ENCODE peak calls at places on chromosome 15, in seven cellular contexts. K, I, D, M, A, S and L are unnamed samples. For H3K27me3, the result is how much of the 10 kb centered on the place peaks cover.

GRCh38 chr15:92910451-92910850 is 10.3 kb downstream of the CHD2 start:
- DNase-seq in K (no peak), I (no peak), D (no peak), M (no peak), A (no peak), S (no peak), L (no peak)

GRCh38 chr15:91782221-91782620 is 71.3 kb upstream of the SLCO3A1 start:
- DNase-seq in K (no peak), I (no peak), D (no peak), M (no peak), A (no peak), S (no peak), L (no peak)

GRCh38 chr15:58611731-58612676 is 137.5 kb downstream of the ADAM10 start:
- DNase-seq in K (no peak), I (no peak), D (no peak), M (no peak), A (no peak), S (peak), L (no peak)

GRCh38 chr15:29787767-29788166 is 34.5 kb downstream of the TJP1 start:
- DNase-seq in K (no peak), I (no peak), D (no peak), M (no peak), A (no peak), S (no peak), L (no peak)

GRCh38 chr15:51841401-51842040 is 12.1 kb downstream of the TMOD3 start:
- DNase-seq in K (no peak), I (no peak), D (no peak), M (no peak), A (no peak), S (no peak), L (no peak)

GRCh38 chr15:97087337-97087736 is 756.8 kb downstream of the NR2F2 start:
- DNase-seq in K (no peak), I (no peak), D (no peak), M (no peak), A (no peak), S (no peak), L (no peak)

GRCh38 chr15:60358935-60359672 is 38.7 kb downstream of the ANXA2 start:
- DNase-seq in K (no peak), I (no peak), D (no peak), M (peak), A (no peak), S (peak), L (peak)

GRCh38 chr15:71043373-71043772 is 71.9 kb upstream of the THSD4 start:
- DNase-seq in K (no peak), I (no peak), D (no peak), M (peak), A (no peak), S (peak), L (no peak)

GRCh38 chr15:25087137-25087536 is 132.3 kb downstream of the SNRPN start:
- DNase-seq in K (no peak), I (no peak), D (no peak), M (no peak), A (no peak), S (no peak), L (no peak)

GRCh38 chr15:91706366-91707032 is 147.0 kb upstream of the SLCO3A1 start:
- DNase-seq in K (peak), I (peak), D (peak), M (peak), A (peak), S (peak), L (peak)

GRCh38 chr15:43440721-43441281 is 52.2 kb downstream of the TP53BP1 start:
- DNase-seq in K (peak), I (peak), D (no peak), M (peak), A (no peak), S (peak), L (peak)

GRCh38 chr15:78216276-78217229 is 17.8 kb downstream of the ACSBG1 start:
- DNase-seq in K (no peak), I (no peak), D (peak), M (peak), A (no peak), S (no peak), L (no peak)

GRCh38 chr15:35068861-35069260 is 16.2 kb downstream of the NANOGP8 start:
- DNase-seq in K (no peak), I (no peak), D (no peak), M (no peak), A (no peak), S (no peak), L (no peak)

GRCh38 chr15:23065836-23066235 is 26.5 kb upstream of the TUBGCP5 start:
- DNase-seq in K (no peak), I (no peak), D (no peak), M (no peak), A (no peak), S (no peak), L (no peak)

GRCh38 chr15:70182858-70183695 is 85.4 kb upstream of the TLE3 start:
- DNase-seq in K (no peak), I (no peak), D (no peak), M (no peak), A (no peak), S (no peak), L (no peak)

GRCh38 chr15:72375501-72375845 is 341 bp downstream of the HEXA start:
- DNase-seq in K (no peak), I (no peak), D (no peak), M (no peak), A (no peak), S (no peak), L (no peak)

GRCh38 chr15:28960979-28961378 is 75.2 kb downstream of the APBA2 start:
- DNase-seq in K (no peak), I (no peak), D (no peak), M (peak), A (no peak), S (peak), L (peak)

GRCh38 chr15:63186065-63186464 is 3.3 kb upstream of the RAB8B start:
- DNase-seq in K (no peak), I (no peak), D (no peak), M (peak), A (no peak), S (peak), L (peak)

GRCh38 chr15:66670698-66671580 is 31.1 kb upstream of the SMAD6 start:
- DNase-seq in K (no peak), I (no peak), D (no peak), M (no peak), A (no peak), S (no peak), L (no peak)

GRCh38 chr15:47196057-47196456 is 521.2 kb upstream of the SEMA6D start:
- DNase-seq in K (no peak), I (peak), D (peak), M (peak), A (peak), S (peak), L (peak)

GRCh38 chr15:70469651-70470555 is 293.5 kb downstream of the UACA start:
- DNase-seq in K (no peak), I (no peak), D (no peak), M (no peak), A (no peak), S (no peak), L (no peak)

GRCh38 chr15:41870689-41871081 is 23.2 kb downstream of the SPTBN5 start:
- DNase-seq in K (peak), I (no peak), D (no peak), M (no peak), A (peak), S (peak), L (no peak)

GRCh38 chr15:61075741-61076140 is 153.4 kb downstream of the RORA start:
- DNase-seq in K (no peak), I (no peak), D (no peak), M (no peak), A (no peak), S (no peak), L (no peak)

GRCh38 chr15:71806452-71806931 is 3.9 kb upstream of the NR2E3 start:
- DNase-seq in K (no peak), I (no peak), D (no peak), M (peak), A (peak), S (peak), L (peak)

GRCh38 chr15:28098766-28099554 is at the start of gene OCA2:
- DNase-seq in K (peak), I (peak), D (peak), M (peak), A (peak), S (peak), L (peak)

GRCh38 chr15:65338366-65338765 is 33.9 kb downstream of the RNU5B-1 start:
- DNase-seq in K (no peak), I (no peak), D (no peak), M (no peak), A (no peak), S (no peak), L (no peak)

GRCh38 chr15:68885070-68885469 is 45.3 kb upstream of the SPESP1 start:
- DNase-seq in K (no peak), I (no peak), D (no peak), M (peak), A (peak), S (peak), L (no peak)

GRCh38 chr15:63495343-63495742 is 9.1 kb upstream of the USP3 start:
- DNase-seq in K (no peak), I (no peak), D (no peak), M (no peak), A (no peak), S (no peak), L (no peak)

GRCh38 chr15:72796515-72797337 is 13.2 kb upstream of the ADPGK start:
- DNase-seq in K (peak), I (peak), D (peak), M (peak), A (peak), S (peak), L (peak)

GRCh38 chr15:29440541-29440940 is 170.9 kb upstream of the NSMCE3 start:
- DNase-seq in K (no peak), I (no peak), D (no peak), M (no peak), A (no peak), S (no peak), L (no peak)

GRCh38 chr15:48392356-48392755 is 61.1 kb downstream of the DUT start:
- DNase-seq in K (no peak), I (no peak), D (peak), M (peak), A (no peak), S (no peak), L (no peak)

GRCh38 chr15:60407406-60407805 is 9.6 kb upstream of the ANXA2 start:
- DNase-seq in K (no peak), I (no peak), D (no peak), M (peak), A (no peak), S (peak), L (peak)

GRCh38 chr15:78024141-78024567 is 53.4 kb downstream of the TBC1D2B start:
- DNase-seq in K (no peak), I (no peak), D (peak), M (peak), A (peak), S (peak), L (peak)

GRCh38 chr15:89132611-89133242 is 44.5 kb downstream of the ABHD2 start:
- DNase-seq in K (no peak), I (no peak), D (no peak), M (no peak), A (no peak), S (no peak), L (peak)

GRCh38 chr15:90686435-90687218 is 30.5 kb upstream of the BLM start:
- DNase-seq in K (no peak), I (no peak), D (no peak), M (no peak), A (no peak), S (peak), L (no peak)

GRCh38 chr15:33329457-33329856 is 18.7 kb downstream of the RYR3 start:
- DNase-seq in K (no peak), I (no peak), D (no peak), M (no peak), A (no peak), S (no peak), L (no peak)

GRCh38 chr15:33328105-33328504 is 17.3 kb downstream of the RYR3 start:
- DNase-seq in K (no peak), I (no peak), D (no peak), M (no peak), A (no peak), S (no peak), L (no peak)

GRCh38 chr15:33330931-33331330 is 20.2 kb downstream of the RYR3 start:
- DNase-seq in K (no peak), I (no peak), D (no peak), M (no peak), A (no peak), S (no peak), L (no peak)

GRCh38 chr15:33324609-33325008 is 13.8 kb downstream of the RYR3 start:
- DNase-seq in K (no peak), I (no peak), D (no peak), M (no peak), A (no peak), S (no peak), L (no peak)

GRCh38 chr15:33326908-33327307 is 16.1 kb downstream of the RYR3 start:
- DNase-seq in K (no peak), I (no peak), D (no peak), M (no peak), A (no peak), S (no peak), L (no peak)
- H3K27me3 ChIP-seq in K (under half), I (under half), D (under half), M (under half), A (under half), S (under half), L (half or more)

GRCh38 chr15:85709250-85709649 is 85.5 kb downstream of the KLHL25 start:
- DNase-seq in K (no peak), I (no peak), D (no peak), M (no peak), A (no peak), S (no peak), L (no peak)
- H3K27ac ChIP-seq in K (peak), I (no peak), D (peak), M (no peak), A (no peak), S (no peak), L (peak)

GRCh38 chr15:56325186-56325585 is 40.0 kb upstream of the TEX9 start:
- DNase-seq in K (no peak), I (no peak), D (no peak), M (peak), A (no peak), S (peak), L (no peak)
- H3K27me3 ChIP-seq in K (under half), I (under half), D (under half), M (under half), A (under half), S (under half), L (under half)

DNA sequence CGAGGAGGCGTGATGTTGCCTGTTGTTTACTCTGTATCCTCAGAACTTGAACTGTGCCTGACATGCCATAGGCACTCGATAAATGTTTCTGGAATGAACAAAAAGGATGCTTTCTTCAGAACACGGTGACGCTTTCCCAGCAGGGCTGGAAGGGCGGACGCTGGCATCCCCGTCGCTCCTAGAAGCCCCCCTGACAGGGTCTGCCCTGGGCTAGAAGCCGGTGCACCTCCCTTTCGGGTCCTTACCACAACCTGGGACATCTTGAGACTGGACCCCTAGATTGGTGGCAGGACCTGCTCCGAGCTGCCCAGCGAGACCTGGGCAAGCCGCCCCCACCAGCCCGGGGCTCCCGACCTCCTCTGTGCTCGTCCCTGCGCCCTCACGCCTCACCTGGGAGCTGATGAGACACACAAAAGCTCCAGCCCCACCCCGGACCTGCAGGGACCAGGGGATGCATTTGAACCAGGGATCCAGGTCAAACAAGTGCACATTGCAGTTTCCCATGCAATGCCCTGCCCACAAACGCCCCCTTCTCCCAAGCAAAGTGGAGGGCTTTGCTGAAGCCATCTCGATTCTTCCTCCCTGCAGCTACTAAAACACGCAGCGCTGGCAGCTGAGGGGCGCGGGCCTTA is 131.2 kb upstream of the MEF2A start:
- DNase-seq in K (no peak), I (no peak), D (peak), M (no peak), A (peak), S (no peak), L (no peak)
- H3K27ac ChIP-seq in K (no peak), I (no peak), D (no peak), M (no peak), A (no peak), S (no peak), L (no peak)

DNA sequence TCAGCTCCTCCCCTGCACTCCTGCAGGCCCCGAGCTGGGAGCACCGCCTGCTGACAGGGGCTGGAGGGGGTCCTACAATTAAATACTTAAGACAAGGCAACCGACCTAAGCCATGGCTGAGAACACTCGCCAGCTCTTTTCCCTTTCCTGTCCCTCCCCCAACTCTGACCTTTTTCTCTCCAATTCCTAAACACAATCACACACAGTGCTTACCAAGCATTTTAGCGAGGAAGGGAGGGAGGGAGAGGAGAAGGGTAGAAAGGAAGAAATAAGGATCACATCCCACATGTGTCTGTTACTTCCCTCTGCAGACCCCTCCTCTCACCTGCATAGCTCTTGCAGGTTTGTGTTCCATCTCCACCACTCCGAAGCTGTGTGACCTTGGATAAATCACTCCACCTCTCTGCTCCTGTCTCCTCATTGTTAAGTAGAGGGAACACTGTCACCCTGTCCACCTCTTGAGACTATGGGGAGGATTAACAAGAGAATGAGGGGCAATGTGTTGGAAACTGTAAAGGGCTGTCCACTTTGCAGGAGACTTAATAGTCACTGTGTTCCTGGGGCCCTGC is 63.6 kb downstream of the CYP11A1 start:
- DNase-seq in K (no peak), I (no peak), D (no peak), M (no peak), A (no peak), S (no peak), L (no peak)
- H3K27me3 ChIP-seq in K (under half), I (under half), D (under half), M (under half), A (under half), S (half or more), L (under half)

DNA sequence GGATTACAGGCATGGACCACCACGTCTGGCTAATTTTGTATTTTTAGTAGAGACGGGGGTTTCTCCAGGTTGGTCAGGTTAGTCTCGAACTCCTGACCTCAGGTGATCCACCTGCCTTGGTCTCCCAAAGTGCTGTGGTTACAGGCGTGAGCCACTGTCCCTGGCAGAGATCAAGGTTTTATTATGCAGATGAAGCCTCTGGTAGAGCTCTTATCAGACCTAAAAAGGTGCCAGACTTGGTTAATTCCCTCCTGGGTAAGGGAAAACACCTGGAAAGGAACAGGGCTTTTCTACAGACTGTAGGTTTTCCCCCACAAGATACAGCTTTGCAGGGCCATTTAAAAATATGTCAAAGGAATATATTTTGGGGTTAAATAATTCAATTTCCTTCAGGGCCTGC is 2.1 kb upstream of the BLOC1S6 start:
- DNase-seq in K (no peak), I (no peak), D (no peak), M (no peak), A (no peak), S (no peak), L (no peak)
- H3K27ac ChIP-seq in K (no peak), I (no peak), D (no peak), M (no peak), A (no peak), S (no peak), L (no peak)

DNA sequence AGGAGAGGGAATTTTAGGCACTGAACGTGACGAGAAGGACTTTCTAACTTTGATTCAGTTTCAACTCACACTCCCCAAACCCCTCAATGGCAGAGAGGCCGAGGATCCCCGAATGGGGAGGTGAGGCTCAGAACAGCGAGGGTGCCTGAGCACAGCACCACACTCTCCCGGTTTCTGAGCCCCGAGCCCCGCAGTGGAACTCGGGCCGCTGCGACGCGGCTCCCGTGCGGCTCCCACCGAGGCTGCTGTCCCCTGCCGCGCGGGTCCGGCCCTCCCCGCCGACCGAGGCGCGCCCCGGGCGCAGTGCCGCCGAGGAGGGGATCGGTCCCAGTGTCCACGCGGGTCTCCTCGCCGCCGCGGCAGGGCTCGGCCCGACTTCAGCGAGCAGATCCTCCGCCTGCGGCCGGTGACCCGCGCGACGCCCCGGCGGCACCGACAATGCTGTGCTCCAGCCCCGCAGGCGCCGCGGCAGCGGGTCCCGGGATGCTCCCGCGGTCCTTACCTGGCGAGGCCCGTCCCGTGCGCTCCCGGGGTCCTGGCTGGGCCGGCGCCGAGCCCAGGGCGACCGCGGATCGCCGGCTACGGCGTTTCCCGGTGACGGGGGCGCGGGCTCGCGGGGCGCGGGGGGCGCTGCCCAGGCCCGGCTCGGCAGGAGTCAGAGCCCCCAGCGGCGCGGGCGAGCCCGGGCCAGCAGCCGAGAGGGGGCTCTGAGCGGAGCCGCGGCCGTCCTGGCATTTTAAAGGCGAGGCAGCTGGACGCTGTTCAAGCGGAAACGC is at the start of gene CTXND1:
- DNase-seq in K (no peak), I (peak), D (no peak), M (peak), A (no peak), S (no peak), L (no peak)
- H3K27me3 ChIP-seq in K (under half), I (under half), D (under half), M (half or more), A (under half), S (half or more), L (half or more)

GRCh38 chr15:40637221-40637745 is 43.2 kb downstream of the KNL1 start:
- DNase-seq in K (no peak), I (no peak), D (no peak), M (no peak), A (no peak), S (no peak), L (no peak)

GRCh38 chr15:40630313-40630712 is 36.3 kb downstream of the KNL1 start:
- DNase-seq in K (no peak), I (no peak), D (no peak), M (no peak), A (no peak), S (no peak), L (no peak)

DNA sequence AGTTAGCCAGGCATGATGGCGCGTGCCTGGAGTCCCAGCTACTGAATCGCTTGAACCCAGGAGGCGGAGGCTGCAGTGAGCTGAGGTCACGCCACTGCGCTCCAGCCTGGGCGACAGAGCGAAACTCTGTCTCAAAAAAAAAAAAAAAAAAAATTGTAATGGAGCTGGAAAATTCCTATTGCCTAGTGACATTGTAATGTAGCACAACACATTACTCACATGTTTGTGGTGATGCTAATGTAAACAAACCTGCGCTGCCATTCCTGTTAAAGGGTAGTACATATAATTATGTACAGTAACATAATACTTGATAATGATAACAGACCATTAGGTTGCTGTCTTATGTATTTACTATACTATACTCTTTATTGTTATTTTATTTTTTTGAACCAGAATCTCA is 39.1 kb downstream of the KNL1 start:
- DNase-seq in K (no peak), I (no peak), D (no peak), M (peak), A (no peak), S (peak), L (no peak)
- H3K27ac ChIP-seq in K (no peak), I (no peak), D (no peak), M (no peak), A (no peak), S (no peak), L (no peak)